ENCODE peak calls at places on chromosomes 2 and 18, in seven cellular contexts. One of them, this sample, is unnamed.

GRCh38 chr18:47203626-47204464 is 27.7 kb upstream of the IER3IP1 start:
- DNase-seq in neuronal stem cell: no peak
- DNase-seq in mesenchymal stem cell: no peak
- DNase-seq in trophoblast cell: peak; percentile 22
- DNase-seq in H1: no peak
- DNase-seq in IMR-90: no peak
- DNase-seq in mesendoderm: peak; percentile 63
- DNase-seq in this sample: no peak

GRCh38 chr2:205858781-205859478 is 176.6 kb downstream of the NRP2 start:
- DNase-seq in mesendoderm: peak; percentile 16
- DNase-seq in neuronal stem cell: no peak
- DNase-seq in mesenchymal stem cell: no peak
- DNase-seq in IMR-90: peak; percentile 11
- DNase-seq in trophoblast cell: peak; percentile 80
- DNase-seq in H1: no peak
- DNase-seq in this sample: no peak

GRCh38 chr2:70995227-70995729 is 605 bp upstream of the TEX261 start:
- DNase-seq in neuronal stem cell: peak; percentile 21
- DNase-seq in H1: no peak
- DNase-seq in IMR-90: peak; percentile 17
- DNase-seq in trophoblast cell: peak; percentile 76
- DNase-seq in mesenchymal stem cell: peak; percentile 51
- DNase-seq in mesendoderm: peak; percentile 74
- DNase-seq in this sample: peak; percentile 52

GRCh38 chr2:155708052-155708451 is 624.5 kb downstream of the NR4A2 start:
- DNase-seq in neuronal stem cell: no peak
- DNase-seq in H1: no peak
- DNase-seq in trophoblast cell: no peak
- DNase-seq in IMR-90: no peak
- DNase-seq in mesendoderm: peak; percentile 37
- DNase-seq in mesenchymal stem cell: no peak
- DNase-seq in this sample: no peak

GRCh38 chr18:80033181-80034067 is 810 bp upstream of the RBFA start:
- DNase-seq in IMR-90: peak; percentile 44
- DNase-seq in H1: peak; percentile 79
- DNase-seq in mesendoderm: no peak
- DNase-seq in trophoblast cell: no peak
- DNase-seq in mesenchymal stem cell: peak; percentile 96
- DNase-seq in neuronal stem cell: no peak
- DNase-seq in this sample: peak; percentile 98

GRCh38 chr2:46956981-46957531 is 41.5 kb upstream of the MCFD2 start:
- DNase-seq in mesendoderm: no peak
- DNase-seq in IMR-90: no peak
- DNase-seq in mesenchymal stem cell: no peak
- DNase-seq in neuronal stem cell: no peak
- DNase-seq in H1: no peak
- DNase-seq in trophoblast cell: no peak
- DNase-seq in this sample: no peak

GRCh38 chr2:429142-429541 is 141.3 kb upstream of the ALKAL2 start:
- DNase-seq in neuronal stem cell: no peak
- DNase-seq in H1: no peak
- DNase-seq in mesenchymal stem cell: no peak
- DNase-seq in trophoblast cell: no peak
- DNase-seq in mesendoderm: no peak
- DNase-seq in IMR-90: no peak
- DNase-seq in this sample: no peak

GRCh38 chr2:74221604-74222299 is 23.3 kb downstream of the MTHFD2 start:
- DNase-seq in mesendoderm: no peak
- DNase-seq in mesenchymal stem cell: no peak
- DNase-seq in trophoblast cell: no peak
- DNase-seq in IMR-90: no peak
- DNase-seq in neuronal stem cell: no peak
- DNase-seq in H1: no peak
- DNase-seq in this sample: no peak

GRCh38 chr2:12624911-12625598 is 91.7 kb upstream of the TRIB2 start:
- DNase-seq in H1: peak; percentile 55
- DNase-seq in trophoblast cell: no peak
- DNase-seq in mesenchymal stem cell: no peak
- DNase-seq in IMR-90: no peak
- DNase-seq in mesendoderm: peak; percentile 65
- DNase-seq in neuronal stem cell: peak; percentile 23
- DNase-seq in this sample: peak; percentile 76

GRCh38 chr2:120480346-120480902 is 134.5 kb downstream of the INHBB start:
- DNase-seq in IMR-90: no peak
- DNase-seq in mesenchymal stem cell: no peak
- DNase-seq in neuronal stem cell: no peak
- DNase-seq in trophoblast cell: no peak
- DNase-seq in H1: no peak
- DNase-seq in mesendoderm: no peak
- DNase-seq in this sample: no peak

GRCh38 chr2:120481446-120482194 is 135.7 kb downstream of the INHBB start:
- DNase-seq in IMR-90: no peak
- DNase-seq in neuronal stem cell: no peak
- DNase-seq in H1: no peak
- DNase-seq in mesendoderm: no peak
- DNase-seq in trophoblast cell: no peak
- DNase-seq in mesenchymal stem cell: no peak
- DNase-seq in this sample: no peak

GRCh38 chr2:120483355-120483754 is 137.4 kb downstream of the INHBB start:
- DNase-seq in H1: no peak
- DNase-seq in mesenchymal stem cell: no peak
- DNase-seq in neuronal stem cell: no peak
- DNase-seq in trophoblast cell: no peak
- DNase-seq in mesendoderm: no peak
- DNase-seq in IMR-90: no peak
- DNase-seq in this sample: no peak

GRCh38 chr2:120482334-120482733 is 136.4 kb downstream of the INHBB start:
- DNase-seq in H1: no peak
- DNase-seq in IMR-90: no peak
- DNase-seq in trophoblast cell: no peak
- DNase-seq in neuronal stem cell: no peak
- DNase-seq in mesenchymal stem cell: no peak
- DNase-seq in mesendoderm: no peak
- DNase-seq in this sample: no peak

GRCh38 chr2:120480903-120481445 is 135.0 kb downstream of the INHBB start:
- DNase-seq in H1: no peak
- DNase-seq in mesendoderm: no peak
- DNase-seq in IMR-90: no peak
- DNase-seq in trophoblast cell: no peak
- DNase-seq in mesenchymal stem cell: no peak
- DNase-seq in neuronal stem cell: no peak
- DNase-seq in this sample: no peak
- H2BK5ac ChIP-seq in H1: no peak overlapping the region
- H2BK5ac ChIP-seq in mesendoderm: no peak overlapping the region
- H2BK5ac ChIP-seq in IMR-90: peak overlapping the region; percentile 22
- H2BK5ac ChIP-seq in trophoblast cell: no peak overlapping the region
- H2BK5ac ChIP-seq in mesenchymal stem cell: no peak overlapping the region
- H2BK5ac ChIP-seq in neuronal stem cell: peak overlapping the region; percentile 63
- H2BK5ac ChIP-seq in this sample: no peak overlapping the region

DNA sequence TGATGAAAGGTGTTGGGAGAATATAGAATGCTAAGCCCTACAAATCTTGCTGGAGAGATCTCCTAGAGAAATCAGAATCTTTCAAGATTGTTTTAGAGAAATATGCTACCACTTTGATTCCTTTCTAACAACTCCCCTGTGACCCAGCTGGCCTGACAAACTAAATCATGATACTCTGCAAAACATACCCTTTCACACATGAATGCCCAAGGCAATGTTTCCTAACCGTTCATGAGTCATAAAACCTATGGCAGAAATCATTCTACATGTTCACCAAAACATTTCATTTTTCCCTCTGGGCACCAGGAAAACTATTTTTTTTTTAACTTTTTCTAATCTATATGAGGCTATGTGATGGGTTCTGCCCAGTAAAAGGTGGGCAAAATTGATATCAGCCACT is 77.8 kb upstream of the SETBP1 start:
- DNase-seq in H1: no peak
- DNase-seq in trophoblast cell: peak; percentile 97
- DNase-seq in mesenchymal stem cell: peak; percentile 64
- DNase-seq in IMR-90: no peak
- DNase-seq in mesendoderm: no peak
- DNase-seq in neuronal stem cell: no peak
- DNase-seq in this sample: no peak
- H2BK5ac ChIP-seq in H1: no peak overlapping the region
- H2BK5ac ChIP-seq in trophoblast cell: no peak overlapping the region
- H2BK5ac ChIP-seq in mesenchymal stem cell: no peak overlapping the region
- H2BK5ac ChIP-seq in IMR-90: no peak overlapping the region
- H2BK5ac ChIP-seq in mesendoderm: no peak overlapping the region
- H2BK5ac ChIP-seq in neuronal stem cell: no peak overlapping the region
- H2BK5ac ChIP-seq in this sample: no peak overlapping the region

GRCh38 chr2:102383722-102384121 is 28.1 kb downstream of the IL18R1 start:
- DNase-seq in neuronal stem cell: no peak
- DNase-seq in mesenchymal stem cell: no peak
- DNase-seq in H1: no peak
- DNase-seq in trophoblast cell: no peak
- DNase-seq in mesendoderm: no peak
- DNase-seq in IMR-90: no peak
- DNase-seq in this sample: no peak
- H2BK5ac ChIP-seq in neuronal stem cell: no peak overlapping the region
- H2BK5ac ChIP-seq in mesenchymal stem cell: no peak overlapping the region
- H2BK5ac ChIP-seq in H1: no peak overlapping the region
- H2BK5ac ChIP-seq in trophoblast cell: no peak overlapping the region
- H2BK5ac ChIP-seq in mesendoderm: no peak overlapping the region
- H2BK5ac ChIP-seq in IMR-90: no peak overlapping the region
- H2BK5ac ChIP-seq in this sample: no peak overlapping the region

GRCh38 chr2:223010641-223011040 is 41.3 kb upstream of the KCNE4 start:
- DNase-seq in mesendoderm: no peak
- DNase-seq in mesenchymal stem cell: no peak
- DNase-seq in H1: no peak
- DNase-seq in trophoblast cell: no peak
- DNase-seq in IMR-90: peak; percentile 96
- DNase-seq in neuronal stem cell: no peak
- DNase-seq in this sample: no peak
- H2BK5ac ChIP-seq in mesendoderm: no peak overlapping the region
- H2BK5ac ChIP-seq in mesenchymal stem cell: no peak overlapping the region
- H2BK5ac ChIP-seq in H1: no peak overlapping the region
- H2BK5ac ChIP-seq in trophoblast cell: no peak overlapping the region
- H2BK5ac ChIP-seq in IMR-90: peak overlapping the region; percentile 94
- H2BK5ac ChIP-seq in neuronal stem cell: no peak overlapping the region
- H2BK5ac ChIP-seq in this sample: no peak overlapping the region

GRCh38 chr2:76980067-76980466 is 542.1 kb downstream of the LRRTM4 start:
- DNase-seq in H1: no peak
- DNase-seq in neuronal stem cell: no peak
- DNase-seq in mesenchymal stem cell: no peak
- DNase-seq in IMR-90: no peak
- DNase-seq in trophoblast cell: no peak
- DNase-seq in mesendoderm: no peak
- DNase-seq in this sample: no peak

GRCh38 chr2:76985387-76986136 is 536.6 kb downstream of the LRRTM4 start:
- DNase-seq in mesendoderm: peak; percentile 67
- DNase-seq in mesenchymal stem cell: peak; percentile 33
- DNase-seq in neuronal stem cell: peak; percentile 45
- DNase-seq in IMR-90: no peak
- DNase-seq in trophoblast cell: no peak
- DNase-seq in H1: no peak
- DNase-seq in this sample: no peak

DNA sequence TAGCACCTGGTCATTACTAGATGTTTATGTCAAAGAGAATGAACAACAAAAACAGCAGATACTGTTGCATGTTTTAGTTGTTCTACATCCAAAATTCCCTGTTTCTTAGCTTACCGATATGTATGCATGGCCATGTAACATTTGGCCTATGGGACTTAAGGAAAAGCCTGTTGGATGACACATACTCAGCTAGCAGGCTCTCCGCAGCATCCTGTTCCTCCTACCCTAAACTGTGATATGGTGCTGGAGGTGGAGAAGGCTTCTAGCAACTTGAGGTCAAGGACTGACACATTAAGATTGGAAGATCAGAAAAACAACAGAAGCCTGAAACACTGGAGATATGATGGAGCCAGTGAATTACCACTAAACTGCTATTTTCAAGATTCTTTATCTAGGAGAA is 537.8 kb downstream of the LRRTM4 start:
- DNase-seq in mesendoderm: peak; percentile 85
- DNase-seq in IMR-90: no peak
- DNase-seq in H1: no peak
- DNase-seq in neuronal stem cell: no peak
- DNase-seq in mesenchymal stem cell: peak; percentile 47
- DNase-seq in trophoblast cell: no peak
- DNase-seq in this sample: no peak
- H2BK5ac ChIP-seq in mesendoderm: no peak overlapping the region
- H2BK5ac ChIP-seq in IMR-90: no peak overlapping the region
- H2BK5ac ChIP-seq in H1: no peak overlapping the region
- H2BK5ac ChIP-seq in neuronal stem cell: no peak overlapping the region
- H2BK5ac ChIP-seq in mesenchymal stem cell: no peak overlapping the region
- H2BK5ac ChIP-seq in trophoblast cell: no peak overlapping the region
- H2BK5ac ChIP-seq in this sample: no peak overlapping the region

GRCh38 chr2:10761591-10761990 is 40.2 kb downstream of the ATP6V1C2 start:
- DNase-seq in neuronal stem cell: no peak
- DNase-seq in H1: no peak
- DNase-seq in mesenchymal stem cell: no peak
- DNase-seq in IMR-90: no peak
- DNase-seq in mesendoderm: no peak
- DNase-seq in trophoblast cell: no peak
- DNase-seq in this sample: no peak

GRCh38 chr2:10764896-10765295 is 43.5 kb downstream of the ATP6V1C2 start:
- DNase-seq in mesendoderm: no peak
- DNase-seq in mesenchymal stem cell: no peak
- DNase-seq in H1: no peak
- DNase-seq in trophoblast cell: no peak
- DNase-seq in IMR-90: no peak
- DNase-seq in neuronal stem cell: no peak
- DNase-seq in this sample: no peak

GRCh38 chr2:10762651-10763460 is 41.4 kb downstream of the ATP6V1C2 start:
- DNase-seq in H1: no peak
- DNase-seq in mesenchymal stem cell: no peak
- DNase-seq in neuronal stem cell: no peak
- DNase-seq in IMR-90: peak; percentile 7
- DNase-seq in mesendoderm: no peak
- DNase-seq in trophoblast cell: no peak
- DNase-seq in this sample: no peak

GRCh38 chr2:10764101-10764785 is 42.8 kb downstream of the ATP6V1C2 start:
- DNase-seq in H1: no peak
- DNase-seq in mesenchymal stem cell: no peak
- DNase-seq in trophoblast cell: no peak
- DNase-seq in IMR-90: no peak
- DNase-seq in mesendoderm: no peak
- DNase-seq in neuronal stem cell: no peak
- DNase-seq in this sample: no peak

DNA sequence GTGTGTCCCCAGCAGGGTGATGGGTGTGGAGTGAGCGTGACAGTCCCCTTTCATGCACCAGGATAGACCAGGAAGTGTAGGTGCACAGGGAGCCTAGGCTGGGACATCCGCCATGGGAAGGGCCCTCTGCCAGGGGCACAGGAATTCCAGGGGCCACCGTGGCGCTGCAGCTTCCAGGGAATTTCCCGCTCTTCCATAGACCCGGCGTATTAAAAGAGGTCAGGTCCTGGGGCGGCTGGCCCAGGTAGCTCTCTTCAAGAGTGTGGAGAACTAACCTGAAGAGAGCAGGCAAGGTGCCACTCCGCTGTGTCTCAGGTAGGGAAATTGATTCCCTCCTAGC is 42.0 kb downstream of the ATP6V1C2 start:
- DNase-seq in mesendoderm: no peak
- DNase-seq in IMR-90: no peak
- DNase-seq in H1: no peak
- DNase-seq in neuronal stem cell: no peak
- DNase-seq in mesenchymal stem cell: no peak
- DNase-seq in trophoblast cell: no peak
- DNase-seq in this sample: no peak
- H2BK5ac ChIP-seq in mesendoderm: no peak overlapping the region
- H2BK5ac ChIP-seq in IMR-90: no peak overlapping the region
- H2BK5ac ChIP-seq in H1: no peak overlapping the region
- H2BK5ac ChIP-seq in neuronal stem cell: peak overlapping the region; percentile 88
- H2BK5ac ChIP-seq in mesenchymal stem cell: no peak overlapping the region
- H2BK5ac ChIP-seq in trophoblast cell: no peak overlapping the region
- H2BK5ac ChIP-seq in this sample: no peak overlapping the region

This sample was measured in H9.